ENCODE peak calls at places on chromosomes 4 and X, in nine cellular contexts. One of them, this sample, is unnamed.
A peak's percentile ranks its signal among the peaks of the same experiment; 100 is the strongest.

GRCh38 chrX:135287266-135287823 is 21.9 kb upstream of the ETDC start:
- DNase-seq in cardiac muscle cell: no peak
- DNase-seq in kidney: no peak
- DNase-seq in LNCaP clone FGC: no peak
- DNase-seq in HFF-Myc: no peak
- DNase-seq in hepatocyte: no peak
- DNase-seq in IMR-90: no peak
- DNase-seq in ascending aorta: no peak
- DNase-seq in H1: no peak
- DNase-seq in this sample: no peak

GRCh38 chr4:7515390-7515902 is 80.7 kb upstream of the PSAPL1 start:
- DNase-seq in cardiac muscle cell: no peak
- DNase-seq in kidney: no peak
- DNase-seq in LNCaP clone FGC: no peak
- DNase-seq in HFF-Myc: no peak
- DNase-seq in hepatocyte: peak; percentile 48
- DNase-seq in IMR-90: no peak
- DNase-seq in ascending aorta: no peak
- DNase-seq in H1: no peak
- DNase-seq in this sample: peak; percentile 10

GRCh38 chr4:23889814-23890269 is at the start of gene PPARGC1A:
- DNase-seq in cardiac muscle cell: peak; percentile 87
- DNase-seq in kidney: peak; percentile 80
- DNase-seq in LNCaP clone FGC: no peak
- DNase-seq in HFF-Myc: no peak
- DNase-seq in hepatocyte: peak; percentile 90
- DNase-seq in IMR-90: peak; percentile 50
- DNase-seq in ascending aorta: no peak
- DNase-seq in H1: no peak
- DNase-seq in this sample: peak; percentile 39

GRCh38 chr4:5722328-5722727 is 11.3 kb downstream of the EVC start:
- DNase-seq in cardiac muscle cell: no peak
- DNase-seq in kidney: no peak
- DNase-seq in LNCaP clone FGC: no peak
- DNase-seq in HFF-Myc: no peak
- DNase-seq in hepatocyte: peak; percentile 43
- DNase-seq in IMR-90: peak; percentile 70
- DNase-seq in ascending aorta: no peak
- DNase-seq in H1: no peak
- DNase-seq in this sample: no peak

GRCh38 chrX:119121341-119121740 is 6.3 kb downstream of the KIAA1210 start:
- DNase-seq in cardiac muscle cell: peak; percentile 17
- DNase-seq in kidney: no peak
- DNase-seq in LNCaP clone FGC: no peak
- DNase-seq in HFF-Myc: no peak
- DNase-seq in hepatocyte: no peak
- DNase-seq in IMR-90: peak; percentile 31
- DNase-seq in ascending aorta: no peak
- DNase-seq in H1: no peak
- DNase-seq in this sample: peak; percentile 41

GRCh38 chr4:141375855-141376254 is 155.2 kb downstream of the ZNF330 start:
- DNase-seq in cardiac muscle cell: no peak
- DNase-seq in kidney: no peak
- DNase-seq in LNCaP clone FGC: peak; percentile 43
- DNase-seq in HFF-Myc: peak; percentile 71
- DNase-seq in hepatocyte: peak; percentile 32
- DNase-seq in IMR-90: peak; percentile 93
- DNase-seq in ascending aorta: no peak
- DNase-seq in H1: no peak
- DNase-seq in this sample: peak; percentile 79

GRCh38 chr4:89110541-89110985 is 770 bp upstream of the TIGD2 start:
- DNase-seq in cardiac muscle cell: no peak
- DNase-seq in kidney: no peak
- DNase-seq in LNCaP clone FGC: no peak
- DNase-seq in HFF-Myc: no peak
- DNase-seq in hepatocyte: peak; percentile 37
- DNase-seq in IMR-90: no peak
- DNase-seq in ascending aorta: no peak
- DNase-seq in H1: peak; percentile 58
- DNase-seq in this sample: no peak

GRCh38 chrX:57172544-57172943 is 35.3 kb upstream of the SPIN2A start:
- DNase-seq in cardiac muscle cell: no peak
- DNase-seq in kidney: no peak
- DNase-seq in LNCaP clone FGC: no peak
- DNase-seq in HFF-Myc: no peak
- DNase-seq in hepatocyte: no peak
- DNase-seq in IMR-90: no peak
- DNase-seq in ascending aorta: no peak
- DNase-seq in H1: no peak
- DNase-seq in this sample: no peak

GRCh38 chr4:124060261-124060918 is 652.1 kb downstream of the ANKRD50 start:
- DNase-seq in cardiac muscle cell: peak; percentile 34
- DNase-seq in kidney: no peak
- DNase-seq in LNCaP clone FGC: peak; percentile 84
- DNase-seq in HFF-Myc: peak; percentile 92
- DNase-seq in hepatocyte: peak; percentile 8
- DNase-seq in IMR-90: peak; percentile 49
- DNase-seq in ascending aorta: no peak
- DNase-seq in H1: no peak
- DNase-seq in this sample: peak; percentile 77

GRCh38 chr4:184420881-184421416 is 53.4 kb downstream of the IRF2 start:
- DNase-seq in cardiac muscle cell: no peak
- DNase-seq in kidney: no peak
- DNase-seq in LNCaP clone FGC: no peak
- DNase-seq in HFF-Myc: no peak
- DNase-seq in hepatocyte: no peak
- DNase-seq in IMR-90: no peak
- DNase-seq in ascending aorta: no peak
- DNase-seq in H1: no peak
- DNase-seq in this sample: no peak

GRCh38 chrX:130413415-130413814 is 11.6 kb downstream of the RBMX2 start:
- DNase-seq in cardiac muscle cell: no peak
- DNase-seq in kidney: no peak
- DNase-seq in LNCaP clone FGC: no peak
- DNase-seq in HFF-Myc: no peak
- DNase-seq in hepatocyte: no peak
- DNase-seq in IMR-90: no peak
- DNase-seq in ascending aorta: no peak
- DNase-seq in H1: no peak
- DNase-seq in this sample: peak; percentile 7

GRCh38 chrX:51804741-51805140 is 61.5 kb downstream of the GSPT2 start:
- DNase-seq in cardiac muscle cell: no peak
- DNase-seq in kidney: no peak
- DNase-seq in LNCaP clone FGC: no peak
- DNase-seq in HFF-Myc: no peak
- DNase-seq in hepatocyte: no peak
- DNase-seq in IMR-90: no peak
- DNase-seq in ascending aorta: no peak
- DNase-seq in H1: no peak
- DNase-seq in this sample: no peak

DNA sequence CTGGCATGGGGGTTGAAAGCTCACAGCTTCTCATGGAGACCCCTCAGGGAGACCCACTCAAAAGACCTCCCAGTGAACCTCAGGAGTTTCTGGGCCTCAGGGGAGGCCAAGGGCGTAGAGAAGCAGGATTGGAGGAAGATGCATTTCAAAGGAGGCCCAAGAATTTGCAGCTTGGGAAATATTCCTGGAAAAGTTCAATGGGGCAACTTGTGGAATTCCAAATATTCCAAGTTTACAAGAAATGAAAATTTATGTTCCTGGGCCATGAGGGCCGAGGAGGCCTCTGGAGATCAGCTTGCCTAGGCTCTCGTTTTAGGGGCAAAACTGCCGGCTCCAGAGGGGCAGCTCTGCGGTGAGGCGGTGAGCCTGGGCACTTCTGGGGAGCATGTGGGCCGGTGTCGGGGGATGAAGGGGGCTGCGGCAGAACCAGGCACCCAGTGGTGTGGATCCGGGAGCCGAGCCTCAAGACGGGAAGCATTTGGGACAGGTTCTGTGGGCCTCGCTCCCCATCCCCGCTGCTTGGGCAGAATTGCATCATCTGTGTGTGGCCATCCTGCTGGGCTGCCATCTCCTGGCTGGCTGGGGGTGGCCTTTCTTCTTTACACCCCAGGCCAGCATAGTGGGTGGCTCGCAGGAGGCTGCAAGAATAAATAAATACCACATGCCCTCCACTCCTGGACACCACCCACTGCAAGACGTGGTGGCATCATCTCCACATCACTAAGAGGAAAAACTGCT is 54.6 kb upstream of the GPR78 start:
- DNase-seq in cardiac muscle cell: no peak
- DNase-seq in kidney: peak; percentile 76
- DNase-seq in LNCaP clone FGC: no peak
- DNase-seq in HFF-Myc: no peak
- DNase-seq in hepatocyte: no peak
- DNase-seq in IMR-90: peak; percentile 28
- DNase-seq in ascending aorta: no peak
- DNase-seq in H1: no peak
- DNase-seq in this sample: peak; percentile 47
- TF ChIP-seq CTCF in cardiac muscle cell: no peak
- TF ChIP-seq CTCF in kidney: no peak
- TF ChIP-seq CTCF in LNCaP clone FGC: no peak
- TF ChIP-seq CTCF in HFF-Myc: no peak
- TF ChIP-seq CTCF in hepatocyte: no peak
- TF ChIP-seq CTCF in IMR-90: no peak
- TF ChIP-seq CTCF in ascending aorta: no peak
- TF ChIP-seq CTCF in H1: no peak
- TF ChIP-seq CTCF in this sample: no peak

GRCh38 chr4:40744218-40744617 is 5.5 kb upstream of the NSUN7 start:
- DNase-seq in cardiac muscle cell: no peak
- DNase-seq in kidney: no peak
- DNase-seq in LNCaP clone FGC: no peak
- DNase-seq in HFF-Myc: no peak
- DNase-seq in hepatocyte: no peak
- DNase-seq in IMR-90: no peak
- DNase-seq in ascending aorta: no peak
- DNase-seq in H1: no peak
- DNase-seq in this sample: no peak

GRCh38 chr4:40734497-40734896 is 15.3 kb upstream of the NSUN7 start:
- DNase-seq in cardiac muscle cell: no peak
- DNase-seq in kidney: no peak
- DNase-seq in LNCaP clone FGC: no peak
- DNase-seq in HFF-Myc: no peak
- DNase-seq in hepatocyte: no peak
- DNase-seq in IMR-90: no peak
- DNase-seq in ascending aorta: no peak
- DNase-seq in H1: no peak
- DNase-seq in this sample: no peak

GRCh38 chr4:40736910-40737309 is 12.8 kb upstream of the NSUN7 start:
- DNase-seq in cardiac muscle cell: peak; percentile 38
- DNase-seq in kidney: no peak
- DNase-seq in LNCaP clone FGC: peak; percentile 57
- DNase-seq in HFF-Myc: no peak
- DNase-seq in hepatocyte: peak; percentile 28
- DNase-seq in IMR-90: peak; percentile 22
- DNase-seq in ascending aorta: no peak
- DNase-seq in H1: no peak
- DNase-seq in this sample: peak; percentile 70

GRCh38 chr4:40737882-40738281 is 11.9 kb upstream of the NSUN7 start:
- DNase-seq in cardiac muscle cell: no peak
- DNase-seq in kidney: no peak
- DNase-seq in LNCaP clone FGC: no peak
- DNase-seq in HFF-Myc: no peak
- DNase-seq in hepatocyte: no peak
- DNase-seq in IMR-90: no peak
- DNase-seq in ascending aorta: no peak
- DNase-seq in H1: no peak
- DNase-seq in this sample: no peak

DNA sequence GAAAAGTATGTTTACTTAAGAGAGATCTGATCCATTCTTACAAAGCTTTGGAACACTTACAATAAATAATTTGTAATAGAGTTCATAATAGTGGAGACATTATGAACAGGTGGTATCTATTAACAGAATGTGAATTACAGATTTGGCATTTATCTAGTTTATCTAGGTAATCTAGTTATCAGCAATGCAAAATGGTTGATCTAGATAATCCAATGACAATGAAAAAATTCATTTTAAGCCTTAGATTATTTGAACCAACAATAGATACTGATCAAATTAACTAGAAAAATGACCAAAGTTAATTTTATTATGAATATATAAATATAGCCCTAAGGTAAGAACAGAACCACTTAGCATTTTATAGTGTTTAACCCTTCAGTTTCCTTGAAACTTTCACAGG is 10.4 kb upstream of the NSUN7 start:
- DNase-seq in cardiac muscle cell: no peak
- DNase-seq in kidney: no peak
- DNase-seq in LNCaP clone FGC: peak; percentile 28
- DNase-seq in HFF-Myc: no peak
- DNase-seq in hepatocyte: no peak
- DNase-seq in IMR-90: no peak
- DNase-seq in ascending aorta: no peak
- DNase-seq in H1: no peak
- DNase-seq in this sample: no peak
- H3K4me3 ChIP-seq in cardiac muscle cell: no peak overlapping the region
- H3K4me3 ChIP-seq in kidney: no peak overlapping the region
- H3K4me3 ChIP-seq in LNCaP clone FGC: no peak overlapping the region
- H3K4me3 ChIP-seq in HFF-Myc: no peak overlapping the region
- H3K4me3 ChIP-seq in hepatocyte: no peak overlapping the region
- H3K4me3 ChIP-seq in IMR-90: no peak overlapping the region
- H3K4me3 ChIP-seq in ascending aorta: no peak overlapping the region
- H3K4me3 ChIP-seq in H1: no peak overlapping the region
- H3K4me3 ChIP-seq in this sample: no peak overlapping the region

GRCh38 chrX:83008415-83008814 is 499.7 kb upstream of the POU3F4 start:
- DNase-seq in cardiac muscle cell: no peak
- DNase-seq in kidney: no peak
- DNase-seq in LNCaP clone FGC: no peak
- DNase-seq in HFF-Myc: no peak
- DNase-seq in hepatocyte: peak; percentile 6
- DNase-seq in IMR-90: no peak
- DNase-seq in ascending aorta: no peak
- DNase-seq in H1: no peak
- DNase-seq in this sample: peak; percentile 1
- TF ChIP-seq CTCF in cardiac muscle cell: no peak
- TF ChIP-seq CTCF in kidney: peak; percentile 20
- TF ChIP-seq CTCF in LNCaP clone FGC: peak; percentile 37
- TF ChIP-seq CTCF in HFF-Myc: no peak
- TF ChIP-seq CTCF in hepatocyte: peak; percentile 35
- TF ChIP-seq CTCF in IMR-90: peak; percentile 38
- TF ChIP-seq CTCF in ascending aorta: peak; percentile 32
- TF ChIP-seq CTCF in H1: no peak
- TF ChIP-seq CTCF in this sample: no peak

DNA sequence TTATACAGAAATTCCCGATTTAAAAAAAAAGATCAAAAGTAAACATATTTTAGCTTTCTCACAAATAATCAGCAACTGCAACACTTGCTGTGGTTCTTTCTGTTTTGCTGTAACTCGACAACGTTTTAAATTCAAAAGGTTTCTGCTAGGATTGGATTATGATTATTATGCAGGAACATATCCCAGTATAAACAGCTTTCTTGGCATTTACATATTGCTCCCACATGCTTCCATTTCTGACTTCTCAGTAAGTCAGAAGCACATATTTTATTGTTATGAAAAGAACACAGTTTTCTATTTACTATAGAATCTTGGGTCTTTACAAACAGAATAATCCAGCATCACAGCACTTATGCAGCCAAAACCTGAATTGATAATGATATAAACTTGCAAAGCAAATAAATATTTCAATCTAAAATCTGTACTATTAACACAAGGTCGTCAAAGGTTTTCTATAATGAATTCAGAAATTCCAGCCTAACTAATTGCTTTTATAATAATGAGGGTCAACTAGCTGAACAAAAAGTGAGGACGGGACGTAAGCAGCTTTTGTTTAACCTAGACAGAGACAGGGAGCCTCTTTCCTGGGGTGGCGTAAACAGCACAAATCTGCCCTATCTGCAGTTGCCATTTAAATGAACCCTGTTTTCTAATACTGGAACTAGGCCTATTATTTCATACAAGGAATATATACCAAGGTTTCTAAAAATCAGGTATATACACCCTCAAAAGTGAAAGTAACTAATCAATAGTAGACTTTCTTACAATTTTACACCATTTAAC is 9.8 kb upstream of the PCDH18 start:
- DNase-seq in cardiac muscle cell: no peak
- DNase-seq in kidney: no peak
- DNase-seq in LNCaP clone FGC: no peak
- DNase-seq in HFF-Myc: no peak
- DNase-seq in hepatocyte: no peak
- DNase-seq in IMR-90: no peak
- DNase-seq in ascending aorta: no peak
- DNase-seq in H1: no peak
- DNase-seq in this sample: no peak
- H3K4me3 ChIP-seq in cardiac muscle cell: no peak overlapping the region
- H3K4me3 ChIP-seq in kidney: peak overlapping the region; percentile 15
- H3K4me3 ChIP-seq in LNCaP clone FGC: no peak overlapping the region
- H3K4me3 ChIP-seq in HFF-Myc: peak overlapping the region; percentile 14
- H3K4me3 ChIP-seq in hepatocyte: no peak overlapping the region
- H3K4me3 ChIP-seq in IMR-90: no peak overlapping the region
- H3K4me3 ChIP-seq in ascending aorta: no peak overlapping the region
- H3K4me3 ChIP-seq in H1: no peak overlapping the region
- H3K4me3 ChIP-seq in this sample: peak overlapping the region; percentile 12